ENCODE peak calls at places on chromosomes 12 and 14, in eight cellular contexts. V is brain microvascular endothelial cell, B is suprapubic skin, X is transverse colon, U is astrocyte, O is left lung, S is HCT116, I is fibroblast of pulmonary artery. F is an unnamed sample.

GRCh38 chr12:53719649-53720048 is 7.6 kb downstream of the CALCOCO1 start:
- DNase-seq in V (no peak), B (no peak), X (no peak), U (no peak), O (no peak), S (no peak), I (no peak), F (no peak)

GRCh38 chr12:4108803-4109345 is 164.7 kb upstream of the CCND2 start:
- DNase-seq in V (no peak), B (no peak), X (no peak), U (no peak), O (no peak), S (no peak), I (no peak), F (no peak)

GRCh38 chr14:24094839-24095195 is 706 bp downstream of the PCK2 start:
- DNase-seq in V (no peak), B (no peak), X (no peak), U (no peak), O (no peak), S (no peak), I (no peak), F (no peak)

GRCh38 chr14:59371762-59372161 is 93.4 kb downstream of the GPR135 start:
- DNase-seq in V (no peak), B (no peak), X (no peak), U (no peak), O (no peak), S (no peak), I (no peak), F (no peak)

GRCh38 chr14:77498120-77498979 is at the start of gene ISM2:
- DNase-seq in V (peak), B (no peak), X (peak), U (peak), O (peak), S (no peak), I (peak), F (no peak)

GRCh38 chr12:96247567-96247962 is 53.4 kb downstream of the ELK3 start:
- DNase-seq in V (no peak), B (no peak), X (no peak), U (no peak), O (no peak), S (no peak), I (no peak), F (no peak)

GRCh38 chr14:101767618-101768362 is 6.3 kb downstream of the PPP2R5C start:
- DNase-seq in V (no peak), B (no peak), X (no peak), U (no peak), O (no peak), S (no peak), I (no peak), F (no peak)

GRCh38 chr14:51733147-51733546 is 81.4 kb downstream of the FRMD6 start:
- DNase-seq in V (no peak), B (no peak), X (no peak), U (no peak), O (no peak), S (no peak), I (no peak), F (no peak)

GRCh38 chr14:37888234-37888633 is 292.8 kb downstream of the TTC6 start:
- DNase-seq in V (no peak), B (no peak), X (no peak), U (no peak), O (no peak), S (no peak), I (no peak), F (no peak)

GRCh38 chr14:37889087-37889486 is 293.7 kb downstream of the TTC6 start:
- DNase-seq in V (no peak), B (no peak), X (no peak), U (no peak), O (no peak), S (no peak), I (no peak), F (no peak)

GRCh38 chr14:37894463-37894862 is 299.0 kb downstream of the TTC6 start:
- DNase-seq in V (no peak), B (no peak), X (no peak), U (no peak), O (no peak), S (no peak), I (no peak), F (no peak)

DNA sequence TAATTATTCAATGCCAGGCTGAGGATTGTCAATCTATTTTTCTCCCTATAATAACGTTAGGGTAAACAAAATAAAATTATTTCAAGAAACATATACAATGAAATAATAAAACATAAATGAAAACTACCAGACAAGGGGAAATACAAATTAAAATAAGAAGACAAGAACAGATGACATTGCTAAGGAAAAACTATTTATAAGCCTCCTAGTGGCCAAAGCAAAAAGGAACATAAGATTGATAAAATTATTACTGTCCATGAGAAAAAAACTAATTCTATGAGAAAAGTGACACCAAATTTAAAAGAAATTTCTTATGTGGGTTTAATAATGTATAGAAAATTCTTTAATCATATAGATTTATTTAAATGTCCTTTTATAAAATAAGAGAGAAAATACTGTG is 294.7 kb downstream of the TTC6 start:
- DNase-seq in V (no peak), B (no peak), X (no peak), U (no peak), O (no peak), S (no peak), I (no peak), F (no peak)
- H3K4me3 ChIP-seq in V (no peak), B (no peak), X (no peak), U (no peak), O (no peak), S (no peak), I (no peak), F (no peak)

GRCh38 chr12:20546267-20546666 is 148.9 kb upstream of the SLCO1C1 start:
- DNase-seq in V (no peak), B (no peak), X (no peak), U (no peak), O (no peak), S (no peak), I (no peak), F (no peak)

GRCh38 chr12:20547788-20548575 is 147.2 kb upstream of the SLCO1C1 start:
- DNase-seq in V (peak), B (no peak), X (no peak), U (peak), O (no peak), S (no peak), I (peak), F (no peak)

GRCh38 chr12:20549115-20549719 is 145.9 kb upstream of the SLCO1C1 start:
- DNase-seq in V (peak), B (no peak), X (peak), U (no peak), O (no peak), S (peak), I (peak), F (peak)

DNA sequence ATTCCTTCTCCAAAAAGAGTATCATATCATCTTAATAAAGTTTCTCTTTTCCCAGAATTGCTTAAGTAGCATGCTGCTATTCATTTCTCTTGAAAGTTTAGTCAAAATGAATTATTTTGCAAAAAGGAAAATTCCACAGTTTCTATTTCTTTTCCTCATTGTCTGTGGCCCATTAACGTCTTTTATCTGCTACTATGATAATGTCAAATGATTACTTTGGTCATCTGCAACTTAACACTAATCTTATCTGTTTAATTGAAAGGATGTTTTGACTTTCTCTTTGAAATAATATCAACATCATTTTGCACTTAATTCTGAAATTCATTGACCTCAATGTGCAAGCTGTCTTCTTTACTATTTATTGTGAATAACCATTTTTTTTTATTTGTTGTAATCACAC is 146.5 kb upstream of the SLCO1C1 start:
- DNase-seq in V (no peak), B (no peak), X (no peak), U (no peak), O (no peak), S (no peak), I (no peak), F (no peak)
- H3K4me3 ChIP-seq in V (no peak), B (no peak), X (no peak), U (no peak), O (no peak), S (no peak), I (no peak), F (no peak)

GRCh38 chr14:96741151-96741977 is 55.8 kb upstream of the VRK1 start:
- DNase-seq in V (peak), B (no peak), X (peak), U (no peak), O (peak), S (no peak), I (peak), F (peak)
- H3K4me3 ChIP-seq in V (peak), B (peak), X (peak), U (peak), O (peak), S (peak), I (peak), F (peak)

GRCh38 chr14:68534301-68534700 is 258.6 kb downstream of the ZFP36L1 start:
- DNase-seq in V (no peak), B (no peak), X (no peak), U (peak), O (no peak), S (no peak), I (no peak), F (no peak)
- H3K4me3 ChIP-seq in V (no peak), B (no peak), X (no peak), U (no peak), O (no peak), S (no peak), I (no peak), F (no peak)

DNA sequence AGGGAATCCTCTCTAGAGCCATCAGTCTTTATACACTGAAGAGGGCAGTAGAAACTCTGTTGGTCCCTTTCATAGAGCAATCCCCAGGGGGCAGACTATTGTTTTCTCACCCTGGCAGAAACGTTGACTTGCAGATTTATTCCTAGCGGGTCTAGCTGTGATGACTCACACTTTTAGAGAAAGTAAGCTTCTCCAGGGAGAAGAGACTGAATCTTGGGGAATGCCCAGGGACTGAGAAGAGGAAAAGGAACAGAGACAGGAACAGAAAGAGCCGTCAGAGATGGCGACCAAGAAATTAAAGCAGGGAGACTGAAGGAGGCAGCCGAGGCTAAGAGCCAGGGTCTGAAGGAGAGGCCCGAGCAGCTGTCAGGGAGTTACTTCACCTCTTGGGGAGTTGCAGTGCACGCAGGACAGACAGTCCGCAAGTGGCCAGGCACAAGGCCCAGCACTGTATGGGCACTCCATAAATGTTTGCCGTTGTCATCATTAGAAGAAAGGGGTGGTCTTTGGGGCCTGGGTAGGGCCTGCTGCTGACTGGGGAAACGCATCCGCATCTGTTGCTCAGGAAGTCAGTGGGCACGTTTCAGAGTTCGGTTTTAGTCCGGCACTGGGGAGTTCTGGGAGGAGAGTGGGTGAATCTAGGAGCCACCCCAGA is 13.0 kb downstream of the PLEKHG6 start:
- DNase-seq in V (peak), B (peak), X (no peak), U (peak), O (no peak), S (peak), I (peak), F (no peak)
- H3K4me3 ChIP-seq in V (no peak), B (peak), X (no peak), U (no peak), O (no peak), S (no peak), I (no peak), F (no peak)

DNA sequence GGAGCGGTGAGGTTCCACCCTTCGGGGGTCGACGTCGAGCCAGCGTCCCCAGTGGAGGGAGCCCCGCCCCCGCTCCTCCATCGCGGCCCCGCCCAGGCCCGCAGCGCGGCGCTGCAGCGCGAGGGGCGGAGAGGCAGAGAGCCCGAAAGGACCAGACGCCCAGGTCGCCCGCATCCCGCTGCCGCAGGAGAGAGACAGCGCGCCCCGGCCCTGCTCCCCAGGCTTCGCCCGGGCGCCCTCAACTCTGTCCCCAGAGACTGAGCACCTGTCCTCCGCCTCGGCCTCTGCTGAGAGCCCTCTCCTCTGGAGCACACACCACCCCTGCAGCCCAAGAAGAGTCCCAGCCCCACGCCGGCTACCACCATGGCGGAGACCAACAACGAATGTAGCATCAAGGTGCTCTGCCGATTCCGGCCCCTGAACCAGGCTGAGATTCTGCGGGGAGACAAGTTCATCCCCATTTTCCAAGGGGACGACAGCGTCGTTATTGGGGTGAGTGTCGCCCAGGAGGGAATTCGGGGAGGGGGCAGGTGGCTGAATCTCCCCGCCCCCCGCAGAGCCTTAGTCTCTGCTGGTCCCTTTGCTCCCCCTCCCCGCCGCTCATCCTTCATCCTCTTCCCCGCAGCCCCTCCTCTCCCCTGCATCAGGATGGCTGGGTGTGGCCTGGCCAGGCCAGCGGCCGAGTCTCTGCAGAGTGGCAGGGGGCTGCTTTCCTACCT is at the start of gene KIF5A:
- DNase-seq in V (no peak), B (no peak), X (peak), U (no peak), O (peak), S (no peak), I (no peak), F (no peak)
- H3K4me3 ChIP-seq in V (peak), B (peak), X (peak), U (peak), O (peak), S (peak), I (peak), F (peak)

GRCh38 chr12:26156996-26157395 is 32.2 kb upstream of the BHLHE41 start:
- DNase-seq in V (no peak), B (no peak), X (no peak), U (no peak), O (no peak), S (no peak), I (no peak), F (no peak)
- H3K4me3 ChIP-seq in V (no peak), B (no peak), X (no peak), U (no peak), O (no peak), S (no peak), I (no peak), F (no peak)

DNA sequence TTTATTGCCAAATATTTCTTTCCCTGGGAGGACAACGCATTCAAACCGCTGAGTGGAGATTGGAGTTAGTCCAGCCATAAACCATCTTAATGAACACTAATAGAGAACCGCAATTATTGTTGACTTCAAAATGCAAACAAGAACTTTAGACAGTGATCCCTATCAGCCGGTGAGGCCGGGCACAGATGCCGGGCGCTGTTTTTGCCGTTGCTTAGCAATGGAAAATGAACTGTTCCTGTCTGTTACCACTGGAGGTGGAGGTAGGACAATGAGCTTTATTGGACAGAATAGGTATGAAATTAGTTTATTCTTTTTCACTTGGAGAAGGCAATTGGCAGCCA is 216.8 kb downstream of the TTC8 start:
- DNase-seq in V (no peak), B (no peak), X (peak), U (no peak), O (no peak), S (peak), I (no peak), F (no peak)
- H3K4me3 ChIP-seq in V (no peak), B (peak), X (peak), U (peak), O (peak), S (peak), I (peak), F (no peak)

DNA sequence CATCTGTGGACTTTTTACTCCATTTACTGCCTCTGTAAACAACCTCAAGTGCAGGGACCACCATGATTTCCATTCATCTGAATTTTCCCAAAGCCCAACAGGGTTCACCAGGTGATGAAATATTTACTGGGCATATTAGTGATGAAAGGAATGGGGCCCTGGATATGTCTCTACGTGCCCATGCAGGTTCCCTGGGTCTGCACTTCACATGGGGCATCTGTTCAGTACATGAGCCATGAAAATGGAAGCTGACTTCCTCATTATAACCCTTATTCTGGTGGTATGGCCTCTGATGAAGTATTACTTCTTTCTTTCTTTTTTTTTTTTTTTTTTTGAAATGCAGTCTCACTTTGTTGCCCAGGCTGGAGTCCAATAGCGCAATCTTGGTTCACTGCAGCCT is 26.5 kb upstream of the CORO1C start:
- DNase-seq in V (no peak), B (no peak), X (no peak), U (no peak), O (no peak), S (no peak), I (no peak), F (no peak)
- H3K4me3 ChIP-seq in V (no peak), B (no peak), X (no peak), U (no peak), O (no peak), S (no peak), I (no peak), F (no peak)

GRCh38 chr14:90883782-90884181 is 67.6 kb upstream of the TTC7B start:
- DNase-seq in V (no peak), B (no peak), X (no peak), U (peak), O (no peak), S (no peak), I (no peak), F (no peak)
- H3K4me3 ChIP-seq in V (no peak), B (no peak), X (no peak), U (no peak), O (no peak), S (no peak), I (no peak), F (no peak)